ENCODE peak calls at places on chromosomes 4 and X, in six cellular contexts. One of them, this sample, is unnamed.

GRCh38 chr4:108345862-108346530 is 177.3 kb upstream of the LEF1 start:
- DNase-seq in upper lobe of right lung: no peak
- DNase-seq in suprapubic skin: no peak
- DNase-seq in psoas muscle: no peak
- DNase-seq in tibial nerve: no peak
- DNase-seq in A549: no peak
- DNase-seq in this sample: no peak

GRCh38 chr4:185794637-185795036 is 17.4 kb downstream of the SORBS2 start:
- DNase-seq in psoas muscle: no peak
- DNase-seq in suprapubic skin: no peak
- DNase-seq in tibial nerve: no peak
- DNase-seq in A549: peak; percentile 18
- DNase-seq in upper lobe of right lung: no peak
- DNase-seq in this sample: no peak

GRCh38 chr4:77156912-77157858 is at the start of gene CCNG2:
- DNase-seq in suprapubic skin: peak; percentile 95
- DNase-seq in psoas muscle: peak; percentile 87
- DNase-seq in tibial nerve: peak; percentile 90
- DNase-seq in A549: peak; percentile 26
- DNase-seq in upper lobe of right lung: peak; percentile 90
- DNase-seq in this sample: peak; percentile 90

GRCh38 chr4:180521181-180521580 is 1722.0 kb upstream of the TENM3 start:
- DNase-seq in suprapubic skin: no peak
- DNase-seq in psoas muscle: no peak
- DNase-seq in tibial nerve: no peak
- DNase-seq in A549: no peak
- DNase-seq in upper lobe of right lung: no peak
- DNase-seq in this sample: no peak

GRCh38 chrX:70025464-70025863 is 24.3 kb downstream of the AWAT2 start:
- DNase-seq in psoas muscle: no peak
- DNase-seq in A549: no peak
- DNase-seq in upper lobe of right lung: no peak
- DNase-seq in tibial nerve: no peak
- DNase-seq in suprapubic skin: no peak
- DNase-seq in this sample: no peak

GRCh38 chr4:7421356-7422097 is 13.2 kb downstream of the PSAPL1 start:
- DNase-seq in psoas muscle: no peak
- DNase-seq in suprapubic skin: peak; percentile 37
- DNase-seq in A549: no peak
- DNase-seq in upper lobe of right lung: peak; percentile 49
- DNase-seq in tibial nerve: no peak
- DNase-seq in this sample: peak; percentile 4

GRCh38 chr4:99624141-99624719 is 33.4 kb downstream of the C4orf54 start:
- DNase-seq in tibial nerve: no peak
- DNase-seq in upper lobe of right lung: no peak
- DNase-seq in A549: no peak
- DNase-seq in suprapubic skin: no peak
- DNase-seq in psoas muscle: no peak
- DNase-seq in this sample: no peak

GRCh38 chr4:1726146-1726934 is 5.0 kb downstream of the TACC3 start:
- DNase-seq in upper lobe of right lung: peak; percentile 93
- DNase-seq in psoas muscle: peak; percentile 90
- DNase-seq in suprapubic skin: peak; percentile 93
- DNase-seq in tibial nerve: peak; percentile 94
- DNase-seq in A549: peak; percentile 84
- DNase-seq in this sample: peak; percentile 94

GRCh38 chr4:173929921-173930320 is 353.5 kb downstream of the FBXO8 start:
- DNase-seq in psoas muscle: no peak
- DNase-seq in A549: no peak
- DNase-seq in suprapubic skin: no peak
- DNase-seq in tibial nerve: no peak
- DNase-seq in upper lobe of right lung: no peak
- DNase-seq in this sample: no peak
- H3K27ac ChIP-seq in psoas muscle: no peak overlapping the region
- H3K27ac ChIP-seq in A549: no peak overlapping the region
- H3K27ac ChIP-seq in suprapubic skin: no peak overlapping the region
- H3K27ac ChIP-seq in tibial nerve: no peak overlapping the region
- H3K27ac ChIP-seq in upper lobe of right lung: no peak overlapping the region
- H3K27ac ChIP-seq in this sample: no peak overlapping the region

GRCh38 chrX:112839856-112840255 is 775 bp downstream of the AMOT start:
- DNase-seq in suprapubic skin: no peak
- DNase-seq in upper lobe of right lung: no peak
- DNase-seq in tibial nerve: no peak
- DNase-seq in psoas muscle: no peak
- DNase-seq in A549: no peak
- DNase-seq in this sample: no peak
- H3K4me3 ChIP-seq in suprapubic skin: peak overlapping the region; percentile 68
- H3K4me3 ChIP-seq in upper lobe of right lung: peak overlapping the region; percentile 68
- H3K4me3 ChIP-seq in tibial nerve: no peak overlapping the region
- H3K4me3 ChIP-seq in psoas muscle: peak overlapping the region; percentile 71
- H3K4me3 ChIP-seq in A549: no peak overlapping the region
- H3K4me3 ChIP-seq in this sample: peak overlapping the region; percentile 93

GRCh38 chr4:57110635-57111546 is 706 bp upstream of the IGFBP7 start:
- DNase-seq in A549: no peak
- DNase-seq in upper lobe of right lung: peak; percentile 69
- DNase-seq in suprapubic skin: no peak
- DNase-seq in tibial nerve: peak; percentile 48
- DNase-seq in psoas muscle: no peak
- DNase-seq in this sample: peak; percentile 22
- H3K27ac ChIP-seq in A549: peak overlapping the region; percentile 81
- H3K27ac ChIP-seq in upper lobe of right lung: peak overlapping the region; percentile 93
- H3K27ac ChIP-seq in suprapubic skin: peak overlapping the region; percentile 94
- H3K27ac ChIP-seq in tibial nerve: peak overlapping the region; percentile 87
- H3K27ac ChIP-seq in psoas muscle: peak overlapping the region; percentile 77
- H3K27ac ChIP-seq in this sample: no peak overlapping the region

GRCh38 chr4:128818442-128818841 is 8.9 kb downstream of the JADE1 start:
- DNase-seq in psoas muscle: no peak
- DNase-seq in tibial nerve: no peak
- DNase-seq in A549: no peak
- DNase-seq in upper lobe of right lung: no peak
- DNase-seq in suprapubic skin: no peak
- DNase-seq in this sample: no peak
- H3K4me3 ChIP-seq in psoas muscle: no peak overlapping the region
- H3K4me3 ChIP-seq in tibial nerve: no peak overlapping the region
- H3K4me3 ChIP-seq in A549: no peak overlapping the region
- H3K4me3 ChIP-seq in upper lobe of right lung: no peak overlapping the region
- H3K4me3 ChIP-seq in suprapubic skin: no peak overlapping the region
- H3K4me3 ChIP-seq in this sample: no peak overlapping the region

GRCh38 chr4:113951263-113951662 is 28.2 kb downstream of the ARSJ start:
- DNase-seq in tibial nerve: no peak
- DNase-seq in psoas muscle: peak; percentile 18
- DNase-seq in upper lobe of right lung: no peak
- DNase-seq in suprapubic skin: no peak
- DNase-seq in A549: no peak
- DNase-seq in this sample: no peak
- H3K27ac ChIP-seq in tibial nerve: no peak overlapping the region
- H3K27ac ChIP-seq in psoas muscle: no peak overlapping the region
- H3K27ac ChIP-seq in upper lobe of right lung: no peak overlapping the region
- H3K27ac ChIP-seq in suprapubic skin: no peak overlapping the region
- H3K27ac ChIP-seq in A549: no peak overlapping the region
- H3K27ac ChIP-seq in this sample: no peak overlapping the region

GRCh38 chrX:79147477-79147876 is 3.0 kb downstream of the GPR174 start:
- DNase-seq in A549: no peak
- DNase-seq in psoas muscle: no peak
- DNase-seq in suprapubic skin: no peak
- DNase-seq in upper lobe of right lung: no peak
- DNase-seq in tibial nerve: no peak
- DNase-seq in this sample: no peak

GRCh38 chrX:79146552-79147390 is 2.3 kb downstream of the GPR174 start:
- DNase-seq in psoas muscle: no peak
- DNase-seq in tibial nerve: no peak
- DNase-seq in upper lobe of right lung: no peak
- DNase-seq in suprapubic skin: no peak
- DNase-seq in A549: no peak
- DNase-seq in this sample: no peak
- H3K4me3 ChIP-seq in psoas muscle: no peak overlapping the region
- H3K4me3 ChIP-seq in tibial nerve: no peak overlapping the region
- H3K4me3 ChIP-seq in upper lobe of right lung: peak overlapping the region; percentile 4
- H3K4me3 ChIP-seq in suprapubic skin: no peak overlapping the region
- H3K4me3 ChIP-seq in A549: no peak overlapping the region
- H3K4me3 ChIP-seq in this sample: no peak overlapping the region

DNA sequence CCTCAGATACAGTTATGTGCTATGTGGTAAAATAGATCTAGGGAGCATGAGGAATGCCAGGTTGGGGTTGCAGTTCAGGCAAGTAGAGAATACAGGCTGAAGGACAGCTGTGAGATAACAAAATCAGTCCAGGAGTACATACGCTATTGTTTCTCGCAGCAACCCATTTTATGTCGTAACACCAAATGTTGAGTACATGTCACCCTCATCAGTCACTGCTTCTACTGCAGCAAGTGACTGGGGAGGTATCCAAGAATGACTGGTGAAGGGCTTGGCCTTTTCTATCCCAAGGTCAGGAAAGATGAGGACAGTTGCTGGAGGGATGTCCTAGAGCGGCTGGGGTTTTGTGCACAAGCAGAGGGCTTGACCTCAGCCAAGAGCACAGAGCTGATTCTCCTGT is 172.1 kb downstream of the CBR4 start:
- DNase-seq in psoas muscle: no peak
- DNase-seq in suprapubic skin: no peak
- DNase-seq in tibial nerve: no peak
- DNase-seq in upper lobe of right lung: no peak
- DNase-seq in A549: no peak
- DNase-seq in this sample: no peak
- H3K27ac ChIP-seq in psoas muscle: peak overlapping the region; percentile 7
- H3K27ac ChIP-seq in suprapubic skin: peak overlapping the region; percentile 61
- H3K27ac ChIP-seq in tibial nerve: no peak overlapping the region
- H3K27ac ChIP-seq in upper lobe of right lung: peak overlapping the region; percentile 48
- H3K27ac ChIP-seq in A549: peak overlapping the region; percentile 53
- H3K27ac ChIP-seq in this sample: no peak overlapping the region

DNA sequence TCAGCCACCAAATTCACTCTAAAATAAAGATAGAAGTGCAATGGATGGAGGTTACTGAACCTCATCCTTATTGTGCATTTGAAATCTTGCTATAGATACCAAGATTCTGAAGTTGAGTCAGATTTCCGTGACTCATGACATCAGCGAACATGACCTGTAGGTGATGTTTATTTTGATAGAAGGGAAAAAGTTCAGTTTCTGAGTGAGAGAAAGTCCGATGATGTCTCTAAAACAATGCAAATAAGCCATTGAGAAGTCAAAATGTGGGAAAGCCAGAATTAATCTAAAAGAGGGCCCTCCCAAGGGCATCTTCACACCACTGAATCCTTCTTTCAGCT is 20.0 kb downstream of the PHOX2B start:
- DNase-seq in A549: no peak
- DNase-seq in psoas muscle: no peak
- DNase-seq in suprapubic skin: no peak
- DNase-seq in upper lobe of right lung: no peak
- DNase-seq in tibial nerve: no peak
- DNase-seq in this sample: no peak
- H3K4me3 ChIP-seq in A549: no peak overlapping the region
- H3K4me3 ChIP-seq in psoas muscle: no peak overlapping the region
- H3K4me3 ChIP-seq in suprapubic skin: no peak overlapping the region
- H3K4me3 ChIP-seq in upper lobe of right lung: no peak overlapping the region
- H3K4me3 ChIP-seq in tibial nerve: no peak overlapping the region
- H3K4me3 ChIP-seq in this sample: no peak overlapping the region

GRCh38 chr4:173039617-173040176 is 128.9 kb upstream of the GALNT7 start:
- DNase-seq in upper lobe of right lung: no peak
- DNase-seq in tibial nerve: no peak
- DNase-seq in psoas muscle: no peak
- DNase-seq in suprapubic skin: no peak
- DNase-seq in A549: no peak
- DNase-seq in this sample: no peak
- H3K27ac ChIP-seq in upper lobe of right lung: peak overlapping the region; percentile 19
- H3K27ac ChIP-seq in tibial nerve: no peak overlapping the region
- H3K27ac ChIP-seq in psoas muscle: no peak overlapping the region
- H3K27ac ChIP-seq in suprapubic skin: peak overlapping the region; percentile 19
- H3K27ac ChIP-seq in A549: no peak overlapping the region
- H3K27ac ChIP-seq in this sample: no peak overlapping the region

DNA sequence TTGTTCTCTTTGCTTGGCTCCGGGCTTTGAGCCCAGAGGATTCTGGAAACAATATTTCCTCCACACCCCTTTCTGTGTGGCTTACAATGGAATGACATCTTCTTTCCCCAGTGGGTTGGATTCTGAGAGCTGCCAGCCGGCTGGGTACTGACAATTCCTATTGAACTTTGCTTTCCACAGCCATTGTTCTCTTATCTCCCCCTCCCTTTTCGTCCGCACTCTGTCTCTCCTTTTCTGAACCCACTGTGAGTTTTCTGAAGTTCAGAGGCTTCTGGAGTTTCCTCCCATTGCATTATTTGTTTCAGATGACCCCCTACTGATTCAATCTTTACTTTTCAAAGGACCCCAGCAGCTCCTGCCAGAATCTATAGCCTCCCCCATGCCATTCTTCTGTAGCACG is 10.4 kb downstream of the SMPX start:
- DNase-seq in suprapubic skin: no peak
- DNase-seq in A549: no peak
- DNase-seq in tibial nerve: no peak
- DNase-seq in upper lobe of right lung: no peak
- DNase-seq in psoas muscle: no peak
- DNase-seq in this sample: no peak
- H3K4me3 ChIP-seq in suprapubic skin: no peak overlapping the region
- H3K4me3 ChIP-seq in A549: no peak overlapping the region
- H3K4me3 ChIP-seq in tibial nerve: no peak overlapping the region
- H3K4me3 ChIP-seq in upper lobe of right lung: no peak overlapping the region
- H3K4me3 ChIP-seq in psoas muscle: no peak overlapping the region
- H3K4me3 ChIP-seq in this sample: no peak overlapping the region

This sample was measured in WERI-Rb-1.